ENCODE peak calls at places on chromosomes 6 and 20, in six cellular contexts. D is cardiac muscle cell, W is left ventricle myocardium inferior, K is GM23338, V is AG04449, U is tibial artery. H is an unnamed sample.

GRCh38 chr6:114164206-114164605 is 178.6 kb downstream of the HS3ST5 start:
- DNase-seq in D (no peak), W (no peak), K (no peak), V (no peak), U (no peak), H (no peak)

GRCh38 chr6:166955121-166955864 is 1.1 kb downstream of the RNASET2 start:
- DNase-seq in D (no peak), W (peak), K (peak), V (no peak), U (no peak), H (no peak)

GRCh38 chr6:39934060-39934757 is at the start of gene MOCS1:
- DNase-seq in D (peak), W (peak), K (peak), V (no peak), U (peak), H (no peak)

GRCh38 chr20:37837934-37838333 is 65.0 kb upstream of the VSTM2L start:
- DNase-seq in D (no peak), W (no peak), K (no peak), V (no peak), U (no peak), H (no peak)

GRCh38 chr6:71310261-71310660 is 21.6 kb downstream of the OGFRL1 start:
- DNase-seq in D (no peak), W (no peak), K (no peak), V (no peak), U (no peak), H (no peak)

GRCh38 chr20:8227293-8227692 is 95.2 kb downstream of the PLCB1 start:
- DNase-seq in D (no peak), W (no peak), K (no peak), V (no peak), U (no peak), H (no peak)

GRCh38 chr20:43459022-43459942 is 1.6 kb downstream of the SRSF6 start:
- DNase-seq in D (peak), W (no peak), K (no peak), V (no peak), U (no peak), H (no peak)

GRCh38 chr20:53827292-53827995 is 233.8 kb upstream of the ZNF217 start:
- DNase-seq in D (no peak), W (no peak), K (no peak), V (no peak), U (no peak), H (no peak)

GRCh38 chr6:29791162-29791561 is 36.5 kb upstream of the HLA-G start:
- DNase-seq in D (no peak), W (no peak), K (no peak), V (no peak), U (no peak), H (no peak)

GRCh38 chr20:46951405-46951804 is 56.8 kb downstream of the EYA2 start:
- DNase-seq in D (no peak), W (no peak), K (no peak), V (no peak), U (no peak), H (no peak)

GRCh38 chr20:1440024-1440423 is 26.6 kb downstream of the NSFL1C start:
- DNase-seq in D (peak), W (no peak), K (peak), V (no peak), U (no peak), H (no peak)

GRCh38 chr20:8389381-8390368 is 257.6 kb downstream of the PLCB1 start:
- DNase-seq in D (peak), W (no peak), K (peak), V (no peak), U (no peak), H (no peak)

GRCh38 chr6:131377112-131377511 is 195.9 kb upstream of the ARG1 start:
- DNase-seq in D (no peak), W (no peak), K (no peak), V (no peak), U (no peak), H (no peak)

GRCh38 chr6:104404377-104404776 is 455.3 kb downstream of the HACE1 start:
- DNase-seq in D (no peak), W (no peak), K (no peak), V (no peak), U (no peak), H (no peak)

GRCh38 chr20:36299459-36299858 is 6.7 kb upstream of the DLGAP4 start:
- DNase-seq in D (no peak), W (no peak), K (no peak), V (no peak), U (no peak), H (no peak)

GRCh38 chr6:40956871-40957270 is 82.2 kb downstream of the UNC5CL start:
- DNase-seq in D (no peak), W (no peak), K (no peak), V (no peak), U (no peak), H (no peak)

GRCh38 chr6:7918403-7918802 is 7.8 kb upstream of the TXNDC5 start:
- DNase-seq in D (no peak), W (no peak), K (no peak), V (no peak), U (no peak), H (no peak)

GRCh38 chr20:19890358-19891117 is 126.6 kb upstream of the NAA20 start:
- DNase-seq in D (no peak), W (no peak), K (no peak), V (no peak), U (no peak), H (no peak)

GRCh38 chr6:14466278-14466677 is 348.7 kb downstream of the CD83 start:
- DNase-seq in D (peak), W (no peak), K (no peak), V (peak), U (no peak), H (no peak)

GRCh38 chr6:129653229-129653628 is 56.7 kb downstream of the ARHGAP18 start:
- DNase-seq in D (no peak), W (no peak), K (no peak), V (no peak), U (no peak), H (no peak)
- H3K4me3 ChIP-seq in D (no peak), W (no peak), K (no peak), V (no peak), U (no peak), H (no peak)

GRCh38 chr6:51936536-51936935 is 150.9 kb downstream of the PKHD1 start:
- DNase-seq in D (no peak), W (no peak), K (no peak), V (no peak), U (no peak), H (no peak)

GRCh38 chr6:51930602-51931001 is 156.8 kb downstream of the PKHD1 start:
- DNase-seq in D (no peak), W (no peak), K (no peak), V (no peak), U (no peak), H (no peak)

GRCh38 chr6:51932956-51933355 is 154.5 kb downstream of the PKHD1 start:
- DNase-seq in D (no peak), W (no peak), K (no peak), V (no peak), U (no peak), H (no peak)

GRCh38 chr6:51936941-51937340 is 150.5 kb downstream of the PKHD1 start:
- DNase-seq in D (no peak), W (no peak), K (no peak), V (no peak), U (no peak), H (no peak)

DNA sequence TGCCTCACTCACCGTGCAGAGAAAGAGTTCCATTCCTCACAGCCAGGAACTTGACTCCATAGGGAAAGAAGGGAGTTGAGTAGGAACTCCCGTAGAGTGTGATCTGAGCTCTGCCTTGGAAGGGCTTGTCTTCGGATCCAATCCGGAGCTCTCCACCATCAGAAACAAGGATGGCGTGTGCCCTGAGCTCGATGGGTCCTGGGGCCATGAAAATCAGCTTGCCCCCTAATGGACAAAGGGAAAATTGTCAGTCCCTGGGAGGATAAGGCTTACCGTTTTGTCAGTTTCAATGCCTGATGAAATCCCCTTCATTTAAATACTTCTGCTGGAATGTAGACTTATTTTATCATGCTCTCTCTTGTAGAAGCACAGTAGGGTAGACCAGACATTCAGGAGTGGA is 153.3 kb downstream of the PKHD1 start:
- DNase-seq in D (no peak), W (no peak), K (peak), V (no peak), U (no peak), H (no peak)
- TF ChIP-seq CTCF in D (no peak), W (no peak), K (peak), V (no peak), U (no peak), H (peak)

DNA sequence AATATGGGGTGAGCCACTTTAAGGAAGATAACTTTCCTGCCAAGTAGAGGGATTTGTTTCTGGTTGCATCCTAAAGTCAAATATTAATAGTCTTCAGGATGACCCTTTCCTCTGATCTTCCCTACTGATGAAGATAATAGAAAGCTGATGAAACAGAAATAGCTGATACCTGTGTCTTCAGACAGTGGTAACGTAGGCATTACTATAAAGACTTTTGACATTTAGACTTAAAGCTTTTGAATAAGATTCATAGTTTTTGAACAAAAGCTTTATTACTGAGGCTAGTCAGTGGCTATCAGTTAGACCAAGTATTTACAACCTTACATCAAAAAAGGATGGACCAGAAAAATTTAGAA is 1.4 kb downstream of the NEDD9 start:
- DNase-seq in D (no peak), W (no peak), K (no peak), V (no peak), U (no peak), H (no peak)
- H3K4me3 ChIP-seq in D (peak), W (peak), K (peak), V (peak), U (peak), H (no peak)

GRCh38 chr6:134720353-134721094 is 229.4 kb downstream of the ALDH8A1 start:
- DNase-seq in D (peak), W (no peak), K (no peak), V (no peak), U (no peak), H (no peak)

GRCh38 chr6:134722996-134723871 is 226.7 kb downstream of the ALDH8A1 start:
- DNase-seq in D (no peak), W (no peak), K (no peak), V (no peak), U (no peak), H (no peak)

GRCh38 chr6:134721095-134721400 is 228.9 kb downstream of the ALDH8A1 start:
- DNase-seq in D (no peak), W (no peak), K (no peak), V (no peak), U (no peak), H (no peak)

GRCh38 chr6:134722429-134722828 is 227.5 kb downstream of the ALDH8A1 start:
- DNase-seq in D (no peak), W (no peak), K (no peak), V (no peak), U (no peak), H (no peak)

DNA sequence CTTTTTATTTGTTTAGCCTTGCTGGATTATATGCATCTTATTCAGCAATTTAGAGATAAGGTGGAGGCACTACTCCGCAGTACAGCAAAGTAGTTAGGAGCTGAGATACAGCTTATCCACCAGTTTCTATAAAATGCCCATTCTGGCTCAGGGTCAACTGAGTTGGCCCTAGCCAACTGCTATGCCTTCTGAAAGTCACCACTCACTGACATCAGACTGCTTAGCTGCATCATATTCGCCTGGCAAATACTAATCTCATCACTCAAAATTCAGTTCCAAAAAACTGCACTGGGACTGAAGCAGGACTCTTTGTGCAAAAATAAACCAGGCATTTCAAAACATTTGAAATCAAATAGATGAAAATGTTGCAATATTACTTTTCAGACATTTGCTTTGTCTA is 230.1 kb downstream of the ALDH8A1 start:
- DNase-seq in D (no peak), W (no peak), K (no peak), V (no peak), U (no peak), H (no peak)
- TF ChIP-seq CTCF in D (no peak), W (no peak), K (no peak), V (no peak), U (no peak), H (no peak)

GRCh38 chr6:144664281-144664680 is 379.1 kb downstream of the UTRN start:
- DNase-seq in D (no peak), W (no peak), K (no peak), V (no peak), U (no peak), H (no peak)

GRCh38 chr6:144664947-144665346 is 379.8 kb downstream of the UTRN start:
- DNase-seq in D (no peak), W (no peak), K (no peak), V (no peak), U (no peak), H (no peak)

GRCh38 chr6:144660545-144660944 is 375.4 kb downstream of the UTRN start:
- DNase-seq in D (no peak), W (no peak), K (no peak), V (no peak), U (no peak), H (no peak)

GRCh38 chr6:144661101-144661806 is 376.1 kb downstream of the UTRN start:
- DNase-seq in D (no peak), W (no peak), K (peak), V (no peak), U (no peak), H (no peak)

GRCh38 chr6:144662812-144663211 is 377.7 kb downstream of the UTRN start:
- DNase-seq in D (no peak), W (no peak), K (no peak), V (no peak), U (no peak), H (no peak)
- H3K4me3 ChIP-seq in D (no peak), W (no peak), K (no peak), V (no peak), U (no peak), H (no peak)

DNA sequence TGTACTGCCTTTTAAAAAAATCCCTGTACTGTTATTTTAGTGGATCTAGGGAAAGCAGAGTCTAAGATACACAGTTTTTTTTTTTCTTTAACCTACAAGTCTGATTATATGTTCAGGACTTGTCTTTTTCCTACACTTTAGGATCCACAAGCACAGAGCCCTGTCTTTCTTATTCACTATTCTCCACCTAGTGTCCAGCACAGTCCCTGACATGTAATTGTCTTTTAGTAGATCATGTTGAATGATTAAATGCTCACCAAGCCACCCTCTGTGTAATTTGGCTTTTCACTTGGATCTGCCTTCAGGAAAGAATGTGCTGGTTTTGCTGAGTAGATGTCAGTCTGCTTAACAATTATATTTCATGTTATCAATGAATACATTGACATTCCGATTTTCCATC is 35.8 kb upstream of the YWHAB start:
- DNase-seq in D (no peak), W (no peak), K (no peak), V (no peak), U (no peak), H (no peak)
- TF ChIP-seq CTCF in D (no peak), W (no peak), K (peak), V (no peak), U (no peak), H (no peak)

DNA sequence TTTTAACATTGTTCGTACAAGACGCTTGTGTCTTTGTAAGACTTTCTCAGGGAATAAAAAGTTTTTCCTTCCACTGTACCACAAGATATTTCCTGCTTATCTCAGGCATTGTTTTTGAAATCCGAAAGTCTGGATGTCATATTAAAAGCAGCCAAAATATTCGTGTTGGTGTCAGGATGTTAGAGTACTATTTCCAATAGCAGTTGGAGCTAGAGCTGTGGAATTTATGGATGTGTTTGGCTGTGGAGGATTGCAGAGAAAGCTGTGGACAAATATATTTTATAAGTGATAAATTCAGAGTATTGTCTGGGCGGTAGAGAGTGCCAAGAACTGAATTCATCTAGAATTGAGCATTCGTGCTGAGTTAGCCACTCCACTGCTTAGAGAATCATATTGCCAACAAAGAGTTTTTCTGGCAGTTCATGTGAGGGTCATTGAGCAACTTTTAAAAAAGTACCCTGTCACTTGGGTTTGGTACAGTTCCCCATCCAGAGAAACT is 57.7 kb downstream of the ZDHHC14 start:
- DNase-seq in D (peak), W (no peak), K (no peak), V (no peak), U (no peak), H (no peak)
- H3K4me3 ChIP-seq in D (no peak), W (peak), K (no peak), V (no peak), U (no peak), H (no peak)

DNA sequence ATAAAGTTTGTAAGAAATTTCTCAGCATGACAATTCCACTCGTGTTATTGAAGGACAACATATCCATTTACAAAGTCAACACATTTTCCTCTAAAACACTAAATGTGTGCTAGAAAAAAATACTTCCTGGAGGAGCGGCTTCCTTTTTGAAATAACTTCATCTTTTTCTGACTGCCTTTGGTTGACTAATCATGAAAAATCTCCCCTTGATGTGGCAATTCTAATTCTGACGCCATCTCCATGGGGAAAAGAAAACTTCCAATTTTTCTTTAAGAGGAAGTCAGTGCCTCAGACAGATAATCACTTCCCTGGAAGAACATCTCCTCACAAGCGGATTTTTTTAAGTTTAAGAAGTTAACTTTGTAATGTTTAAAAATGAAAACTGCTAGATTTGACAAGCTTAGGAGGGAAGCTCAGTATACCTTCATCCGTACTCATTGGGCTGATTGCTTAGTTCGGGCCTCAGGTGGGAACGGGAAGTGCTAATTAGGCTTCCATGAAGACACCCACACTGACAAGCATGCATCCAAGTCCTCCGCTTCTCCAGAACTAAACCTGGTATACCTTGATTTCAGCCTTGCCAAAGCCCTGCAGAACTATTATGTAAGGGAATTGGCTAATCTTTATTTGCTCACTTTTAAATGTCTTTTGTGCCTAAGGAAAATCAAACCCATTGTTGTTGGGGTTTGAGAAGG is 35.1 kb upstream of the DUSP22 start:
- DNase-seq in D (peak), W (no peak), K (peak), V (no peak), U (no peak), H (no peak)
- TF ChIP-seq CTCF in D (no peak), W (no peak), K (no peak), V (no peak), U (no peak), H (no peak)